ENCODE peak calls at places on chromosomes 1 and 21, in eight cellular contexts. B is H1, X is esophagus squamous epithelium, P is gastrocnemius medialis, S is testis, W is lower leg skin, R is GM12878, C is breast epithelium. Q is an unnamed sample.

GRCh38 chr21:39564200-39564599 is 48.5 kb upstream of the B3GALT5 start:
- DNase-seq in C (peak), B (no peak), R (no peak), W (no peak), S (no peak), X (no peak), P (no peak), Q (peak)

GRCh38 chr1:109149874-109150601 is 36.1 kb downstream of the ELAPOR1 start:
- DNase-seq in P (peak), S (no peak), R (no peak), W (no peak), B (no peak), X (no peak), C (no peak), Q (peak)

GRCh38 chr1:68230901-68231626 is 1.3 kb downstream of the WLS start:
- DNase-seq in X (no peak), S (peak), B (no peak), W (peak), P (no peak), R (no peak), C (peak), Q (peak)

GRCh38 chr21:41068411-41069304 is 99.3 kb upstream of the BACE2 start:
- DNase-seq in S (peak), W (peak), P (peak), B (peak), C (peak), X (no peak), R (no peak), Q (peak)

GRCh38 chr1:215360786-215361185 is 206.3 kb upstream of the KCTD3 start:
- DNase-seq in P (no peak), R (no peak), C (no peak), B (no peak), S (no peak), W (no peak), X (no peak), Q (no peak)

GRCh38 chr1:166479052-166479631 is 312.3 kb upstream of the FAM78B start:
- DNase-seq in X (no peak), S (peak), B (peak), R (no peak), W (peak), P (no peak), C (peak), Q (peak)

GRCh38 chr1:211148371-211148770 is 14.4 kb upstream of the KCNH1 start:
- DNase-seq in R (no peak), W (no peak), X (no peak), B (no peak), C (no peak), S (no peak), P (no peak), Q (no peak)

GRCh38 chr1:27331922-27332321 is 9.9 kb upstream of the SYTL1 start:
- DNase-seq in W (no peak), X (no peak), C (no peak), S (no peak), B (no peak), R (no peak), P (no peak), Q (no peak)

GRCh38 chr1:55214214-55214902 is 806 bp downstream of the USP24 start:
- DNase-seq in S (peak), P (peak), B (no peak), C (no peak), R (no peak), W (peak), X (no peak), Q (peak)

GRCh38 chr1:56575865-56576264 is 3.5 kb downstream of the PLPP3 start:
- DNase-seq in X (no peak), B (no peak), S (no peak), C (no peak), R (no peak), P (no peak), W (no peak), Q (no peak)

GRCh38 chr1:234915923-234916675 is 212.5 kb downstream of the TOMM20 start:
- DNase-seq in W (no peak), P (peak), B (no peak), R (no peak), S (no peak), X (no peak), C (no peak), Q (no peak)

GRCh38 chr1:235295902-235296350 is 32.1 kb downstream of the ARID4B start:
- DNase-seq in P (peak), S (no peak), R (no peak), X (no peak), B (no peak), W (no peak), C (peak), Q (peak)

GRCh38 chr1:157377216-157377821 is 175.0 kb downstream of the FCRL5 start:
- DNase-seq in W (no peak), X (no peak), B (peak), S (peak), P (no peak), R (no peak), C (no peak), Q (peak)

GRCh38 chr1:151287767-151288500 is 5.8 kb downstream of the ZNF687 start:
- DNase-seq in R (no peak), S (no peak), X (no peak), W (no peak), B (no peak), P (no peak), C (no peak), Q (no peak)

GRCh38 chr1:92168657-92169056 is 49.1 kb upstream of the C1orf146 start:
- DNase-seq in B (no peak), R (no peak), S (no peak), C (no peak), X (no peak), P (no peak), W (no peak), Q (no peak)

GRCh38 chr1:96978867-96979266 is 257.3 kb downstream of the PTBP2 start:
- DNase-seq in S (no peak), R (no peak), B (no peak), C (no peak), X (no peak), W (no peak), P (no peak), Q (no peak)

GRCh38 chr1:12458571-12458970 is 159.4 kb downstream of the DHRS3 start:
- DNase-seq in C (no peak), P (no peak), X (no peak), R (no peak), W (no peak), S (no peak), B (no peak), Q (no peak)

GRCh38 chr1:221740941-221741363 is 937 bp downstream of the DUSP10 start:
- DNase-seq in C (peak), W (peak), S (no peak), P (no peak), R (no peak), X (no peak), B (no peak), Q (peak)

GRCh38 chr1:10252508-10252907 is 42.1 kb downstream of the KIF1B start:
- DNase-seq in P (no peak), X (no peak), S (no peak), C (no peak), B (no peak), W (no peak), R (no peak), Q (no peak)

GRCh38 chr1:6414443-6414844 is 5.3 kb downstream of the HES2 start:
- DNase-seq in R (peak), W (no peak), C (no peak), S (peak), B (no peak), P (no peak), X (no peak), Q (no peak)

GRCh38 chr1:220787069-220787614 is 429 bp downstream of the MTARC1 start:
- DNase-seq in S (no peak), B (no peak), W (no peak), C (no peak), X (no peak), R (no peak), P (no peak), Q (peak)

GRCh38 chr1:205484985-205485967 is 19.2 kb upstream of the CDK18 start:
- DNase-seq in P (no peak), X (no peak), B (peak), W (no peak), C (peak), S (peak), R (no peak), Q (peak)

GRCh38 chr1:200445213-200445612 is 35.4 kb upstream of the ZNF281 start:
- DNase-seq in W (no peak), B (no peak), R (no peak), S (no peak), P (no peak), C (no peak), X (no peak), Q (no peak)

GRCh38 chr1:212791261-212791675 is 309 bp downstream of the NSL1 start:
- DNase-seq in S (no peak), R (no peak), C (no peak), B (no peak), W (peak), X (no peak), P (no peak), Q (no peak)

GRCh38 chr1:212797681-212798080 is 6.0 kb downstream of the TATDN3 start:
- DNase-seq in B (no peak), W (no peak), X (no peak), R (no peak), C (no peak), S (no peak), P (no peak), Q (no peak)

GRCh38 chr1:212792396-212792908 is 758 bp downstream of the TATDN3 start:
- DNase-seq in W (no peak), B (no peak), R (no peak), P (no peak), X (no peak), C (no peak), S (no peak), Q (no peak)

GRCh38 chr1:212794561-212795014 is 2.9 kb downstream of the TATDN3 start:
- DNase-seq in R (peak), X (no peak), P (no peak), W (no peak), S (no peak), B (no peak), C (no peak), Q (no peak)

GRCh38 chr1:212791676-212792395 is at the start of the genes NSL1 and TATDN3:
- DNase-seq in S (peak), P (peak), C (peak), R (peak), X (peak), W (peak), B (peak), Q (peak)
- TF ChIP-seq POLR2A in S (no peak), P (peak), C (peak), R (peak), X (peak), W (no peak), B (peak), Q (no peak)

DNA sequence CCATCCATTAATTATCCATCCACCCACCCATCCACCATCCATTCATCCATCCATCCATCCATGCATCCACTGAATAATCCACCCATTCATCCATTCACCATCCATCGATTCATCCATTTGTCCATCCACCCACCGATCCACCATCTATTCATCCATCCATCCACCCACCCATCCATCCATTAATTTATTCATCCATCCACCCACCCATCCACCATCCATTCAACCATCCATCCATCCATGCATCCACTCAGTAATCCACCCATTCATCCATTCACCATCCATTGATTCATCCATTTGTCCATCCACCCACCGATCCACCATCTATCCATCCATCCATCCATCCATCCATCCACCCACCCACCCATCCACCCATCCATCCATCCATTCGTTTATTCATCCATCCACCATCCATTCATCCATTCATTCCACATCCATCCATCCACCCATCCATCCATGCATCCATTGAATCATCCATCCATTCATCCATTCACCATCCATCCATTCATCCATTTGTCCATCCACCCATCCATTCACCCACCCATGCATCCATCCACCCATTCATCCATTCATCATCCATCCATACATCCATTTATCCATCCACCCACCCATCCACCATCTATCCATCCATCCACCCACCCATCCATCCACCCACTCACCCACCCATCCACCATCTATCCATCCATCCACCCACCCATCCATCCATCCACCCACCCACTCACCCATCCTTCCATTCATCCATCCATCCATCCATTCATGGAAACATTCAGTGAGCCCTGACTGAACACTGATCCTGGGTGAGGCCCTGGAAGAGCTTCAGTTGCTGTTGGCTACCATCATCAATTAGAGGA is 83.4 kb upstream of the ARHGEF16 start:
- DNase-seq in S (no peak), X (no peak), C (no peak), B (no peak), W (no peak), P (no peak), R (no peak), Q (no peak)
- H3K4me3 ChIP-seq in S (no peak), X (no peak), C (no peak), B (no peak), W (no peak), P (no peak), R (no peak), Q (no peak)

GRCh38 chr1:244712669-244713068 is 59.7 kb downstream of the DESI2 start:
- DNase-seq in C (no peak), R (no peak), W (no peak), S (no peak), X (no peak), B (no peak), P (no peak), Q (no peak)

GRCh38 chr1:244710474-244711062 is 57.6 kb downstream of the DESI2 start:
- DNase-seq in B (no peak), W (no peak), P (no peak), C (no peak), X (no peak), R (no peak), S (no peak), Q (no peak)

GRCh38 chr1:244709076-244709475 is 56.1 kb downstream of the DESI2 start:
- DNase-seq in B (no peak), C (no peak), R (no peak), S (no peak), X (no peak), W (no peak), P (no peak), Q (no peak)

GRCh38 chr1:244709491-244710368 is 56.8 kb downstream of the DESI2 start:
- DNase-seq in B (no peak), R (no peak), W (no peak), S (no peak), X (no peak), C (no peak), P (no peak), Q (no peak)

GRCh38 chr1:244713329-244713728 is 60.4 kb downstream of the DESI2 start:
- DNase-seq in W (no peak), S (no peak), C (no peak), X (no peak), P (no peak), B (no peak), R (no peak), Q (no peak)
- TF ChIP-seq POLR2A in W (no peak), S (no peak), C (no peak), X (no peak), P (no peak), B (no peak), R (no peak), Q (no peak)

GRCh38 chr1:8317647-8318360 is at the start of gene SLC45A1:
- DNase-seq in B (no peak), R (no peak), S (peak), C (peak), W (peak), P (peak), X (no peak), Q (peak)

GRCh38 chr1:8315573-8316475 is 2.1 kb upstream of the SLC45A1 start:
- DNase-seq in X (no peak), S (no peak), W (no peak), C (no peak), R (no peak), P (no peak), B (no peak), Q (no peak)

GRCh38 chr1:8314346-8315280 is 3.3 kb upstream of the SLC45A1 start:
- DNase-seq in C (peak), W (peak), S (peak), P (peak), X (no peak), R (peak), B (peak), Q (peak)

GRCh38 chr1:8321612-8322011 is 3.7 kb downstream of the SLC45A1 start:
- DNase-seq in C (no peak), X (no peak), B (no peak), P (no peak), W (no peak), S (no peak), R (no peak), Q (no peak)

DNA sequence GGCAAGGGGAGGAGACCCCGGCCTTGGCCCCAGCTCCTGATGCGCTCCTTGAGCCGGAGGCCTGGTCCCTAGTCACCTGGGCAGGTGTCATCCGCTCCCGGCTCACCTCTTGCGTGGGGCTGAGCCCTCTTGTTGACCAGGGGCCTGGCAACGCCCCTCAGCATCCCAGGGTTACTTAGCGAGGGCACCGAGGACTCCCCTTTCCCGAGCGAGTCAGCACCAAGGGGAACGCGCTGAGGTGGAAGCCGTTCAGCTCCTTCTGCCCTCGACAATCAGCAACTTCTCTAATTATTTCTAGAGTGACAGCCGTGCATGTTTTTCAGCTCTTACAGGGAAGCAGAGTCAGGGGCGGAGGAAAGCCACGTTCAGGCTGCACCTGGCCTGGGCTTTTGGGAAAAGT is 522 bp downstream of the SLC45A1 start:
- DNase-seq in C (no peak), W (no peak), P (no peak), X (no peak), R (no peak), S (no peak), B (no peak), Q (no peak)
- H3K4me3 ChIP-seq in C (peak), W (no peak), P (peak), X (peak), R (peak), S (peak), B (peak), Q (peak)

DNA sequence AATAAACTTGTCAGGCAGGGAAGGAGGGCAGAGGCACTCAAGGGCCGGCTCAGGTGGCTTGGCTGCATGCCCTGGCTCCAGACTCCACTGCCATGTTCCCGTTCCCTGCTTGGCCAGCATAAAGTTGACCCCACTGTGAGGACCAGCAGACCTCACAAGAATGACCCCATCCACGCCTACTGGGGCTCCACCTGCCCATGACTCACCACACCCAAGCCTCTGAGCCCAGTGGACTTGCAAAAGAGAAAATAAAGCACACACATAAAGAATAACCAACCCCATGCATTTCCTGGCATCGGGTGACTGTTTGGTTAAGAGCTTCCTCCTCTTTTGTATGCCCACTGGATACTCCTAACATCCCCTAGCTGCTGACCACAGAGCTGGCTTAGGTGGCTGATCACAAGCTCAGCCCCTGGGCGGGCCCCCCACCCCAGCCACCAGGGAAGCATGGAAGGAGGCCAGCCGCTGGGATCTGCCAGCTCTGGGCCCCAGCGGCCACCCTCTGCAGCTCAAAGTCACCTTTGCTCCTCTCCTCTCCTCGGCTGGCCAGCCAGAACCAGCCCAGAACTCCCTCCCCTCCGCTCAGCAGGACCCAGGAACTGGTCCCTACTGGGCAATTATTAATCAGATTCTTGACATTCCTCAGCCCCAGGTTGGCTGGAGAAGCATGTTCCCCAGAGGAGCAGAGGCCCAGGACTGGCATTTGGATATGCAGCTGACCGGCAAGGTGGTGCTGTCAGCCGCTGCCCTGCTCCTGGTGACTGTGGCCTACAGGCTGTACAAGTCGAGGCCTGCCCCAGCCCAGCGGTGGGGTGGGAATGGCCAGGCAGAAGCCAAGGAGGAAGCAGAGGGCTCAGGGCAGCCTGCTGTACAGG is at the start of gene KLHDC7A:
- DNase-seq in X (no peak), W (no peak), P (no peak), B (peak), R (no peak), C (peak), S (no peak), Q (peak)
- TF ChIP-seq POLR2A in X (no peak), W (no peak), P (no peak), B (peak), R (no peak), C (no peak), S (no peak), Q (no peak)